ENCODE peak calls at places on chromosomes 2 and 18, in seven cellular contexts. One of them, this sample, is unnamed.

GRCh38 chr2:238290079-238290478 is 1.7 kb upstream of the PER2 start:
- DNase-seq in HL-60: no peak
- DNase-seq in chondrocyte: peak; percentile 57
- DNase-seq in HFFc6: no peak
- DNase-seq in suprapubic skin: peak; percentile 89
- DNase-seq in GM13977: no peak
- DNase-seq in foreskin fibroblast: no peak
- DNase-seq in this sample: no peak

GRCh38 chr2:125364181-125364806 is 1291.7 kb upstream of the GYPC start:
- DNase-seq in HL-60: no peak
- DNase-seq in chondrocyte: no peak
- DNase-seq in HFFc6: no peak
- DNase-seq in suprapubic skin: no peak
- DNase-seq in GM13977: no peak
- DNase-seq in foreskin fibroblast: no peak
- DNase-seq in this sample: no peak

GRCh38 chr18:33116376-33116775 is 324.1 kb downstream of the CCDC178 start:
- DNase-seq in HL-60: no peak
- DNase-seq in chondrocyte: peak; percentile 40
- DNase-seq in HFFc6: no peak
- DNase-seq in suprapubic skin: no peak
- DNase-seq in GM13977: no peak
- DNase-seq in foreskin fibroblast: no peak
- DNase-seq in this sample: peak; percentile 50

GRCh38 chr2:36560726-36561125 is 37.2 kb downstream of the FEZ2 start:
- DNase-seq in HL-60: no peak
- DNase-seq in chondrocyte: no peak
- DNase-seq in HFFc6: no peak
- DNase-seq in suprapubic skin: no peak
- DNase-seq in GM13977: no peak
- DNase-seq in foreskin fibroblast: no peak
- DNase-seq in this sample: no peak

GRCh38 chr2:240287496-240288086 is 147.1 kb upstream of the OTOS start:
- DNase-seq in HL-60: no peak
- DNase-seq in chondrocyte: no peak
- DNase-seq in HFFc6: no peak
- DNase-seq in suprapubic skin: no peak
- DNase-seq in GM13977: no peak
- DNase-seq in foreskin fibroblast: no peak
- DNase-seq in this sample: no peak

GRCh38 chr18:59123588-59124369 is 15.9 kb upstream of the SEC11C start:
- DNase-seq in HL-60: no peak
- DNase-seq in chondrocyte: no peak
- DNase-seq in HFFc6: peak; percentile 81
- DNase-seq in suprapubic skin: no peak
- DNase-seq in GM13977: no peak
- DNase-seq in foreskin fibroblast: peak; percentile 93
- DNase-seq in this sample: no peak

GRCh38 chr2:25453199-25453903 is 111.6 kb upstream of the DNMT3A start:
- DNase-seq in HL-60: no peak
- DNase-seq in chondrocyte: no peak
- DNase-seq in HFFc6: no peak
- DNase-seq in suprapubic skin: no peak
- DNase-seq in GM13977: peak; percentile 71
- DNase-seq in foreskin fibroblast: peak; percentile 21
- DNase-seq in this sample: no peak

GRCh38 chr2:43139996-43140621 is 86.3 kb downstream of the ZFP36L2 start:
- DNase-seq in HL-60: no peak
- DNase-seq in chondrocyte: peak; percentile 84
- DNase-seq in HFFc6: peak; percentile 31
- DNase-seq in suprapubic skin: no peak
- DNase-seq in GM13977: peak; percentile 51
- DNase-seq in foreskin fibroblast: peak; percentile 84
- DNase-seq in this sample: no peak

GRCh38 chr2:99201959-99202678 is 21.1 kb downstream of the MRPL30 start:
- DNase-seq in HL-60: no peak
- DNase-seq in chondrocyte: no peak
- DNase-seq in HFFc6: no peak
- DNase-seq in suprapubic skin: no peak
- DNase-seq in GM13977: no peak
- DNase-seq in foreskin fibroblast: no peak
- DNase-seq in this sample: no peak
- TF ChIP-seq CTCF in HL-60: no peak
- TF ChIP-seq CTCF in chondrocyte: peak; percentile 22
- TF ChIP-seq CTCF in HFFc6: peak; percentile 58
- TF ChIP-seq CTCF in suprapubic skin: no peak
- TF ChIP-seq CTCF in GM13977: no peak
- TF ChIP-seq CTCF in foreskin fibroblast: no peak
- TF ChIP-seq CTCF in this sample: peak; percentile 16

DNA sequence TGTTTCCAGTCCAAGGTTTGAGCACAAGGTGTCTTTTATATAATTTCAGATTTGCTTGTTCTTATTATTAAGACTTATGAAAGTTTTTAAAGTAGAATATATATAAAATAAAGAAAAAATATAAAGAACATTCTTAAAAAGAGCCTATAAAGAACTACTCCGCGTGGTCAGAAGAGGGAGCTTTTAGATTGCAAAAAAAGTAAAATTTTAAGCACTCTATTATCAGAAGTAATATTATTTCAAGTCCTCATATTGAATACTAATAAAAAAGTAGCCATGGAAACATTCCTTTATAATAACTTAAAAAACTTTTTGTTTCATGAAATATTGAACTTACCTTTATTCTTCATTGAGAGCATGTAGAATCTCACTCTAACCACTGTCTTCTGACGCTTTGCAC is 51.4 kb downstream of the LINC00305 start:
- DNase-seq in HL-60: no peak
- DNase-seq in chondrocyte: no peak
- DNase-seq in HFFc6: no peak
- DNase-seq in suprapubic skin: no peak
- DNase-seq in GM13977: no peak
- DNase-seq in foreskin fibroblast: peak; percentile 6
- DNase-seq in this sample: no peak
- TF ChIP-seq CTCF in HL-60: no peak
- TF ChIP-seq CTCF in chondrocyte: peak; percentile 79
- TF ChIP-seq CTCF in HFFc6: peak; percentile 45
- TF ChIP-seq CTCF in suprapubic skin: no peak
- TF ChIP-seq CTCF in GM13977: peak; percentile 17
- TF ChIP-seq CTCF in foreskin fibroblast: no peak
- TF ChIP-seq CTCF in this sample: no peak

GRCh38 chr18:3447895-3448844 is 1.8 kb upstream of the TGIF1 start:
- DNase-seq in HL-60: peak; percentile 93
- DNase-seq in chondrocyte: peak; percentile 98
- DNase-seq in HFFc6: peak; percentile 97
- DNase-seq in suprapubic skin: peak; percentile 97
- DNase-seq in GM13977: peak; percentile 84
- DNase-seq in foreskin fibroblast: peak; percentile 100
- DNase-seq in this sample: peak; percentile 97
- TF ChIP-seq CTCF in HL-60: no peak
- TF ChIP-seq CTCF in chondrocyte: peak; percentile 49
- TF ChIP-seq CTCF in HFFc6: peak; percentile 52
- TF ChIP-seq CTCF in suprapubic skin: no peak
- TF ChIP-seq CTCF in GM13977: peak; percentile 25
- TF ChIP-seq CTCF in foreskin fibroblast: no peak
- TF ChIP-seq CTCF in this sample: no peak

GRCh38 chr2:227865281-227865680 is 6.2 kb upstream of the DAW1 start:
- DNase-seq in HL-60: no peak
- DNase-seq in chondrocyte: no peak
- DNase-seq in HFFc6: no peak
- DNase-seq in suprapubic skin: no peak
- DNase-seq in GM13977: no peak
- DNase-seq in foreskin fibroblast: no peak
- DNase-seq in this sample: no peak

GRCh38 chr2:227862227-227862740 is 9.1 kb upstream of the DAW1 start:
- DNase-seq in HL-60: peak; percentile 50
- DNase-seq in chondrocyte: no peak
- DNase-seq in HFFc6: peak; percentile 28
- DNase-seq in suprapubic skin: no peak
- DNase-seq in GM13977: peak; percentile 64
- DNase-seq in foreskin fibroblast: peak; percentile 81
- DNase-seq in this sample: no peak

GRCh38 chr2:227864161-227864756 is 7.2 kb upstream of the DAW1 start:
- DNase-seq in HL-60: no peak
- DNase-seq in chondrocyte: no peak
- DNase-seq in HFFc6: no peak
- DNase-seq in suprapubic skin: no peak
- DNase-seq in GM13977: no peak
- DNase-seq in foreskin fibroblast: peak; percentile 68
- DNase-seq in this sample: no peak

GRCh38 chr2:227861011-227861410 is 10.4 kb upstream of the DAW1 start:
- DNase-seq in HL-60: no peak
- DNase-seq in chondrocyte: no peak
- DNase-seq in HFFc6: no peak
- DNase-seq in suprapubic skin: no peak
- DNase-seq in GM13977: no peak
- DNase-seq in foreskin fibroblast: no peak
- DNase-seq in this sample: no peak

GRCh38 chr2:227862741-227863588 is 8.5 kb upstream of the DAW1 start:
- DNase-seq in HL-60: peak; percentile 65
- DNase-seq in chondrocyte: no peak
- DNase-seq in HFFc6: peak; percentile 79
- DNase-seq in suprapubic skin: no peak
- DNase-seq in GM13977: no peak
- DNase-seq in foreskin fibroblast: peak; percentile 86
- DNase-seq in this sample: no peak
- TF ChIP-seq CTCF in HL-60: no peak
- TF ChIP-seq CTCF in chondrocyte: peak; percentile 18
- TF ChIP-seq CTCF in HFFc6: no peak
- TF ChIP-seq CTCF in suprapubic skin: no peak
- TF ChIP-seq CTCF in GM13977: peak; percentile 5
- TF ChIP-seq CTCF in foreskin fibroblast: no peak
- TF ChIP-seq CTCF in this sample: no peak

GRCh38 chr2:85452237-85452636 is 33.7 kb downstream of the SH2D6 start:
- DNase-seq in HL-60: no peak
- DNase-seq in chondrocyte: no peak
- DNase-seq in HFFc6: no peak
- DNase-seq in suprapubic skin: no peak
- DNase-seq in GM13977: no peak
- DNase-seq in foreskin fibroblast: no peak
- DNase-seq in this sample: no peak
- TF ChIP-seq CTCF in HL-60: no peak
- TF ChIP-seq CTCF in chondrocyte: no peak
- TF ChIP-seq CTCF in HFFc6: no peak
- TF ChIP-seq CTCF in suprapubic skin: no peak
- TF ChIP-seq CTCF in GM13977: no peak
- TF ChIP-seq CTCF in foreskin fibroblast: no peak
- TF ChIP-seq CTCF in this sample: no peak

GRCh38 chr2:65724752-65725151 is 292.4 kb upstream of the SPRED2 start:
- DNase-seq in HL-60: no peak
- DNase-seq in chondrocyte: no peak
- DNase-seq in HFFc6: no peak
- DNase-seq in suprapubic skin: no peak
- DNase-seq in GM13977: no peak
- DNase-seq in foreskin fibroblast: no peak
- DNase-seq in this sample: no peak

GRCh38 chr2:65724341-65724740 is 291.9 kb upstream of the SPRED2 start:
- DNase-seq in HL-60: no peak
- DNase-seq in chondrocyte: no peak
- DNase-seq in HFFc6: no peak
- DNase-seq in suprapubic skin: no peak
- DNase-seq in GM13977: no peak
- DNase-seq in foreskin fibroblast: no peak
- DNase-seq in this sample: no peak

GRCh38 chr2:65722028-65722427 is 289.6 kb upstream of the SPRED2 start:
- DNase-seq in HL-60: no peak
- DNase-seq in chondrocyte: no peak
- DNase-seq in HFFc6: peak; percentile 3
- DNase-seq in suprapubic skin: no peak
- DNase-seq in GM13977: no peak
- DNase-seq in foreskin fibroblast: peak; percentile 4
- DNase-seq in this sample: no peak
- TF ChIP-seq CTCF in HL-60: no peak
- TF ChIP-seq CTCF in chondrocyte: peak; percentile 76
- TF ChIP-seq CTCF in HFFc6: no peak
- TF ChIP-seq CTCF in suprapubic skin: no peak
- TF ChIP-seq CTCF in GM13977: no peak
- TF ChIP-seq CTCF in foreskin fibroblast: peak; percentile 10
- TF ChIP-seq CTCF in this sample: no peak

GRCh38 chr2:85830645-85831044 is 58.1 kb downstream of the ST3GAL5 start:
- DNase-seq in HL-60: no peak
- DNase-seq in chondrocyte: no peak
- DNase-seq in HFFc6: no peak
- DNase-seq in suprapubic skin: no peak
- DNase-seq in GM13977: no peak
- DNase-seq in foreskin fibroblast: no peak
- DNase-seq in this sample: no peak
- TF ChIP-seq CTCF in HL-60: no peak
- TF ChIP-seq CTCF in chondrocyte: peak; percentile 45
- TF ChIP-seq CTCF in HFFc6: peak; percentile 41
- TF ChIP-seq CTCF in suprapubic skin: no peak
- TF ChIP-seq CTCF in GM13977: peak; percentile 51
- TF ChIP-seq CTCF in foreskin fibroblast: no peak
- TF ChIP-seq CTCF in this sample: no peak

GRCh38 chr2:156334496-156335478 is 2.3 kb upstream of the NR4A2 start:
- DNase-seq in HL-60: no peak
- DNase-seq in chondrocyte: peak; percentile 84
- DNase-seq in HFFc6: peak; percentile 85
- DNase-seq in suprapubic skin: peak; percentile 98
- DNase-seq in GM13977: peak; percentile 62
- DNase-seq in foreskin fibroblast: peak; percentile 97
- DNase-seq in this sample: peak; percentile 90
- TF ChIP-seq CTCF in HL-60: no peak
- TF ChIP-seq CTCF in chondrocyte: peak; percentile 50
- TF ChIP-seq CTCF in HFFc6: peak; percentile 42
- TF ChIP-seq CTCF in suprapubic skin: no peak
- TF ChIP-seq CTCF in GM13977: peak; percentile 38
- TF ChIP-seq CTCF in foreskin fibroblast: no peak
- TF ChIP-seq CTCF in this sample: no peak

GRCh38 chr18:71784777-71785176 is 759.4 kb downstream of the CBLN2 start:
- DNase-seq in HL-60: peak; percentile 0
- DNase-seq in chondrocyte: no peak
- DNase-seq in HFFc6: no peak
- DNase-seq in suprapubic skin: no peak
- DNase-seq in GM13977: peak; percentile 6
- DNase-seq in foreskin fibroblast: no peak
- DNase-seq in this sample: no peak
- TF ChIP-seq CTCF in HL-60: peak; percentile 55
- TF ChIP-seq CTCF in chondrocyte: peak; percentile 57
- TF ChIP-seq CTCF in HFFc6: no peak
- TF ChIP-seq CTCF in suprapubic skin: no peak
- TF ChIP-seq CTCF in GM13977: peak; percentile 55
- TF ChIP-seq CTCF in foreskin fibroblast: no peak
- TF ChIP-seq CTCF in this sample: no peak